ENCODE peak calls at places on chromosome 4, in five cellular contexts. P is lower leg skin; O is CD8-positive, alpha-beta memory T cell; K is NCI-H1436; U is stimulated activated CD4-positive, alpha-beta T cell treated with anti-CD3 and anti-CD28 coated beads, Interleukin-15, amount 100 ng/mL, for 1 hour. M is an unnamed sample.

GRCh38 chr4:145618210-145618911 is 824 bp upstream of the MMAA start:
- DNase-seq in P (no peak), O (no peak), K (no peak), U (no peak), M (no peak)

GRCh38 chr4:133058701-133059100 is 90.4 kb upstream of the PCDH10 start:
- DNase-seq in P (no peak), O (no peak), K (no peak), U (no peak), M (no peak)

GRCh38 chr4:7425171-7425570 is 9.6 kb downstream of the PSAPL1 start:
- DNase-seq in P (peak), O (no peak), K (no peak), U (no peak), M (no peak)

GRCh38 chr4:26273308-26273980 is 47.4 kb upstream of the RBPJ start:
- DNase-seq in P (no peak), O (no peak), K (no peak), U (no peak), M (no peak)

GRCh38 chr4:33658971-33659370 is 2585.3 kb downstream of the ARAP2 start:
- DNase-seq in P (no peak), O (no peak), K (no peak), U (no peak), M (no peak)

GRCh38 chr4:148007303-148007702 is 275.4 kb downstream of the ARHGAP10 start:
- DNase-seq in P (no peak), O (no peak), K (no peak), U (no peak), M (no peak)

GRCh38 chr4:177266492-177266891 is 43.2 kb upstream of the NEIL3 start:
- DNase-seq in P (no peak), O (no peak), K (no peak), U (no peak), M (no peak)

GRCh38 chr4:169707958-169708643 is 49.6 kb downstream of the HPF1 start:
- DNase-seq in P (no peak), O (no peak), K (no peak), U (no peak), M (no peak)

GRCh38 chr4:54632537-54632936 is 25.2 kb upstream of the KIT start:
- DNase-seq in P (no peak), O (no peak), K (no peak), U (no peak), M (no peak)

GRCh38 chr4:7630559-7631287 is 196.0 kb upstream of the PSAPL1 start:
- DNase-seq in P (no peak), O (no peak), K (no peak), U (no peak), M (peak)

GRCh38 chr4:1241936-1242505 is 6.9 kb downstream of the CTBP1 start:
- DNase-seq in P (peak), O (no peak), K (no peak), U (no peak), M (no peak)

GRCh38 chr4:176793060-176793605 is 411 bp upstream of the VEGFC start:
- DNase-seq in P (peak), O (no peak), K (no peak), U (no peak), M (no peak)

GRCh38 chr4:8221985-8222384 is 22.9 kb downstream of the SH3TC1 start:
- DNase-seq in P (no peak), O (no peak), K (no peak), U (no peak), M (no peak)

GRCh38 chr4:2116687-2117400 is 57.7 kb downstream of the NAT8L start:
- DNase-seq in P (no peak), O (no peak), K (no peak), U (no peak), M (no peak)

GRCh38 chr4:81375745-81376144 is 96.0 kb downstream of the RASGEF1B start:
- DNase-seq in P (no peak), O (no peak), K (no peak), U (no peak), M (no peak)

GRCh38 chr4:128159967-128160366 is 98.9 kb downstream of the LARP1B start:
- DNase-seq in P (no peak), O (no peak), K (no peak), U (no peak), M (no peak)

M was measured in GOT3.